ENCODE peak calls at places on chromosomes 2 and 18, in nine cellular contexts. S is fibroblast of lung, A is neuronal stem cell, X is keratinocyte, I is astrocyte, H is H1, N is endothelial cell of umbilical vein, E is OCI-LY7, M is Karpas-422. Q is an unnamed sample.

GRCh38 chr2:74417763-74418162 is 3.7 kb downstream of the C2orf81 start:
- DNase-seq in S (no peak), A (no peak), X (no peak), I (no peak), H (no peak), N (no peak), E (no peak), M (no peak), Q (no peak)

GRCh38 chr2:212831671-212832199 is 293.1 kb upstream of the ERBB4 start:
- DNase-seq in S (no peak), A (no peak), X (no peak), I (no peak), H (no peak), N (no peak), E (no peak), M (no peak), Q (no peak)

GRCh38 chr2:191264647-191265079 is 19.5 kb downstream of the MYO1B start:
- DNase-seq in S (peak), A (no peak), X (no peak), I (peak), H (no peak), N (no peak), E (no peak), M (no peak), Q (no peak)

GRCh38 chr2:57893347-57893746 is 153.3 kb upstream of the VRK2 start:
- DNase-seq in S (no peak), A (no peak), X (no peak), I (no peak), H (no peak), N (no peak), E (no peak), M (no peak), Q (no peak)

GRCh38 chr2:20145497-20146193 is 79.3 kb downstream of the SDC1 start:
- DNase-seq in S (no peak), A (no peak), X (no peak), I (no peak), H (no peak), N (no peak), E (no peak), M (no peak), Q (peak)

GRCh38 chr2:223944166-223944703 is 900 bp downstream of the WDFY1 start:
- DNase-seq in S (peak), A (peak), X (no peak), I (no peak), H (no peak), N (no peak), E (no peak), M (no peak), Q (peak)

GRCh38 chr2:215681799-215682594 is 246.1 kb upstream of the FN1 start:
- DNase-seq in S (no peak), A (no peak), X (no peak), I (no peak), H (no peak), N (no peak), E (no peak), M (no peak), Q (no peak)

GRCh38 chr18:9614401-9615279 is at the start of gene PPP4R1:
- DNase-seq in S (peak), A (peak), X (no peak), I (peak), H (peak), N (peak), E (peak), M (peak), Q (peak)

GRCh38 chr2:190904644-190905043 is 24.0 kb downstream of the GLS start:
- DNase-seq in S (no peak), A (no peak), X (no peak), I (peak), H (no peak), N (no peak), E (no peak), M (no peak), Q (no peak)

GRCh38 chr2:11281221-11281620 is 63.2 kb downstream of the ROCK2 start:
- DNase-seq in S (no peak), A (no peak), X (no peak), I (no peak), H (no peak), N (peak), E (no peak), M (no peak), Q (peak)

GRCh38 chr2:25073025-25073424 is 31.1 kb downstream of the EFR3B start:
- DNase-seq in S (no peak), A (no peak), X (no peak), I (no peak), H (no peak), N (no peak), E (no peak), M (no peak), Q (no peak)

GRCh38 chr2:172282944-172283343 is 144.4 kb upstream of the ITGA6 start:
- DNase-seq in S (peak), A (no peak), X (peak), I (peak), H (no peak), N (peak), E (no peak), M (no peak), Q (no peak)

GRCh38 chr2:203072371-203072770 is 57.7 kb downstream of the NBEAL1 start:
- DNase-seq in S (no peak), A (no peak), X (no peak), I (no peak), H (no peak), N (no peak), E (no peak), M (no peak), Q (no peak)

GRCh38 chr18:212780-213179 is 54.4 kb downstream of the USP14 start:
- DNase-seq in S (peak), A (no peak), X (no peak), I (no peak), H (no peak), N (no peak), E (peak), M (no peak), Q (no peak)

GRCh38 chr18:23585007-23585871 is 1.1 kb downstream of the NPC1 start:
- DNase-seq in S (no peak), A (no peak), X (no peak), I (peak), H (no peak), N (peak), E (peak), M (peak), Q (peak)

GRCh38 chr2:33552758-33553461 is 46.2 kb downstream of the FAM98A start:
- DNase-seq in S (peak), A (no peak), X (no peak), I (peak), H (no peak), N (peak), E (no peak), M (no peak), Q (no peak)

GRCh38 chr18:55651236-55651635 is 63.2 kb upstream of the TCF4 start:
- DNase-seq in S (no peak), A (no peak), X (no peak), I (no peak), H (no peak), N (no peak), E (no peak), M (peak), Q (no peak)

GRCh38 chr2:233964581-233964980 is 47.4 kb downstream of the TRPM8 start:
- DNase-seq in S (no peak), A (no peak), X (no peak), I (peak), H (no peak), N (no peak), E (no peak), M (no peak), Q (no peak)

GRCh38 chr18:32618501-32618985 is 147.9 kb upstream of the GAREM1 start:
- DNase-seq in S (no peak), A (no peak), X (no peak), I (no peak), H (no peak), N (no peak), E (no peak), M (no peak), Q (no peak)

GRCh38 chr2:121826036-121826435 is 70.6 kb downstream of the TSN start:
- DNase-seq in S (no peak), A (no peak), X (no peak), I (peak), H (no peak), N (no peak), E (no peak), M (no peak), Q (no peak)

GRCh38 chr2:12883911-12884310 is 167.2 kb downstream of the TRIB2 start:
- DNase-seq in S (no peak), A (no peak), X (no peak), I (peak), H (no peak), N (no peak), E (no peak), M (no peak), Q (peak)

GRCh38 chr2:54814367-54815155 is 91.1 kb downstream of the EML6 start:
- DNase-seq in S (no peak), A (no peak), X (no peak), I (no peak), H (no peak), N (no peak), E (no peak), M (no peak), Q (no peak)

GRCh38 chr18:79818631-79819030 is 20.9 kb downstream of the KCNG2 start:
- DNase-seq in S (no peak), A (no peak), X (no peak), I (no peak), H (no peak), N (no peak), E (no peak), M (no peak), Q (no peak)

GRCh38 chr18:23837591-23837990 is 148.3 kb downstream of the LAMA3 start:
- DNase-seq in S (peak), A (no peak), X (no peak), I (peak), H (no peak), N (peak), E (no peak), M (no peak), Q (no peak)

GRCh38 chr2:161033059-161033660 is 127.1 kb upstream of the TANK start:
- DNase-seq in S (no peak), A (no peak), X (no peak), I (no peak), H (no peak), N (no peak), E (no peak), M (no peak), Q (no peak)

GRCh38 chr2:138499684-138500083 is 1.9 kb upstream of the SPOPL start:
- DNase-seq in S (no peak), A (no peak), X (no peak), I (no peak), H (no peak), N (no peak), E (no peak), M (no peak), Q (no peak)

GRCh38 chr2:162636206-162636728 is 202.3 kb downstream of the KCNH7 start:
- DNase-seq in S (no peak), A (no peak), X (no peak), I (peak), H (no peak), N (no peak), E (no peak), M (no peak), Q (no peak)

GRCh38 chr2:189096769-189097447 is 82.7 kb downstream of the COL5A2 start:
- DNase-seq in S (peak), A (no peak), X (peak), I (peak), H (no peak), N (peak), E (no peak), M (no peak), Q (peak)

GRCh38 chr18:9188359-9189231 is 52.0 kb downstream of the ANKRD12 start:
- DNase-seq in S (no peak), A (no peak), X (no peak), I (no peak), H (no peak), N (peak), E (no peak), M (no peak), Q (no peak)

GRCh38 chr2:28552045-28552823 is 56.4 kb downstream of the PLB1 start:
- DNase-seq in S (peak), A (no peak), X (no peak), I (peak), H (no peak), N (no peak), E (no peak), M (no peak), Q (peak)

DNA sequence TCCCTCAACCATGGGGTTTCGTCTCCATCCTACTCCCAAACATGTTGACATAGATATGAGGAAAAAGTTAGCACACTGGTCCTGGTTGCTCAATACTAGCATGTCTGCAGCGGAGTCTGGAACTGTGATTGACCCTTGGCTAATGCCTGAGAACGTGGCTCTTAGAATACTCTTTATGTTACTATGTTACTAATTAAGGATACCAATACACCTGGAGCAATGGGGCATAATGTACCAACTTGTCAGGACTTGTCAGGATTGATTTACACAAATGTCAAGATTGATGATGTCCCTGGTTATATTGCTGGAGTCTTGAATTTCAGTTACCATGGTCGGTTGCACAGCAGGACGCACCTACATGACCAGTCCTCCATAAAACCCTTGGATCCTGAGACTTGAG is 810.9 kb downstream of the CPS1 start:
- DNase-seq in S (no peak), A (no peak), X (no peak), I (no peak), H (no peak), N (no peak), E (no peak), M (no peak), Q (no peak)
- H2AFZ ChIP-seq in S (no peak), A (peak), X (peak), I (peak), H (peak), N (no peak), E (peak), M (no peak), Q (no peak)

DNA sequence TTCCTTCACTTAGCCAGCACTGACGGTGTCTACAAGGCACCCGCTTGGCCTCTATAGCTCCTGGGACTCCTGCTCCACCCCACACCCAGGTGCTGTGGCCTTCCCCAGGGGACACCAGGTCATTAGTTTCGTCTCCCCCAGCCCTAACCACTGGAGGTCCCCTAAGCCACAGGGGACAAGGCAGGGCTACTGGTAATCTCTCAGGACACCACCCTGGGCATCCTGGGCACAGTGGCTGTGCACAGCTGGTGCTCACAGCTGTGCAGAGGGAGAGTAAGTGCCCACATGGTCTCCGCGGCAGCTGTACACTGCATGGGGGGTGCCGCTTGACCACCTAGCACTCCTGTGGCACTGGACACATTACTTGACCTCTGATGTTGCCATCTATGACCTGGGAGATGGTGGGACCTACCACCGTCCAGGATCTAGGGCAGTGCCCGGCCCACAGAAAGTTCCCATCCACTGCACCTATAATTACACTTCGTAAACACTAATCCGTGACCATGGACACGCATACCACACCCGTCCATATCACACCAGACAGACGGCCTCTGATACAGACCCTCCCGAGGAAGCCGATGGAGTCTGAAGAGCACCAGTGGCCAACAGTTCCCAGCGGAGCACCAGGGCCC is 133.9 kb downstream of the HDAC4 start:
- DNase-seq in S (no peak), A (no peak), X (no peak), I (no peak), H (no peak), N (no peak), E (peak), M (no peak), Q (no peak)
- H2AFZ ChIP-seq in S (peak), A (no peak), X (no peak), I (peak), H (no peak), N (no peak), E (no peak), M (peak), Q (no peak)

DNA sequence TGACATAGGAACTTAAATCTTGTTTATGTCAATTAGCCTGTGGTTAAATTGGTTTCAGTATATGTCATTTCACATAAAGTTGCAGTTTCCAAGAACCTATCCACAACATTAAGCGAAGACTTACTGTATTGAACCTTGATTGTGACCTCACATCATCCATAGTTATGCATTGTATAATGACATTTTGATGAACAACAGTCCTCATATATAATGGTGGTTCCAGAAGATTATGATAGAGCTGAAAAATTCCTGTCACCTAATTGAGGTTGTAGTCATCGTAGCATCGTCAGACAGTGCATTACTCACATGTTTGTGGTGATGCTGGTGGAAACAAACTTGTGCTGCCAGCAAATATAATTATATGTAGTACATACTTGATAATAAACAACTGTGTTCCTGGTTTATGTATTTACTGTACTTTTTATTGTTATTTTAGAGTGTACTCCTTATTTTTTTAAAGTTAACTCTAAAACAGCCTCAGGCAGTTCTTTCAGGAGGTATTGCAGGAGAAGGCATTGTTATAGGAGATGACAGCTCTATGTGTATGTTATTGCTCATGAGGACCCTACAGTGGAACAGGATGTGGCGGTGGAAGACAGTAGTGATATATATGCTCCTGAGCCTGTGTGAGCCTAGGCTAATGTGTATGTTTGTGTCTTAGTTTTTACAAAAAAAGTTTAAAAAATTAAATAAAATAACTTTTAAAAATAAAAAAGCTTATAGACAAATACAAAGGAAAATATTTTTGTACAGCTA is 56.6 kb downstream of the UBE2E3 start:
- DNase-seq in S (peak), A (no peak), X (peak), I (peak), H (no peak), N (no peak), E (no peak), M (no peak), Q (no peak)
- H2AFZ ChIP-seq in S (no peak), A (no peak), X (no peak), I (no peak), H (no peak), N (no peak), E (no peak), M (no peak), Q (no peak)

DNA sequence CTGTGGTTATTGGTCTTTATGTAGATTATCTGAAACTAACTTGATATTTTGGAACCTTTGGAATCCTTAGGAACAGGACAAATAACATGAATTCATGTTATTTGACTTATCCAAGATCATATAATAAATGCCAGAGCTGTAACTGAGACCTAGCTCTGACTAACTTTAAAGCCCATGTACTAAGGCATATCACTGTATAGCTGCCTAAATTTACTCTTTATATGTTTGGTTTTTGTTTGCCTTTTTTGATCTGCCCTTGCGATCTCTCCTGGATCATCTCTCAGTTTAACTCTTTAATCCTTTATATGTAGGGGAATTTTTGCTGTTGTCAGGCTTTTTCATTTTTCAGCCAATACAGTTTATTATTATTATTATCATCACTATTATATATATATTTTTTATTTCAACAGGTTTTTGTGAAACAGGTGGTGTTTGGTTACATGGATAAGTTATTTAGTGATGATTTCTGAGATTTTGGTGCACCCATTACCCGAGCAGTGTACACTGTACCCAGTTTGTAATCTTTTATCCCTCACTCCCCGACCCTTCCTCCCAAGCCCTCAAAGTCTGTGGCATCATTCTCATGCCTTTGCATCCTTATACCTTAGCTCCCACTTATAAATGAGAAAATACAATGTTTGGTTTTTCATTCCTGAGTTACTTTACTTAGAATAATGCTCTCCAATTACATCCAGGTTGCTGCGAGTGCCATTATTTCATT is 48.8 kb downstream of the APLF start:
- DNase-seq in S (no peak), A (no peak), X (no peak), I (no peak), H (no peak), N (no peak), E (no peak), M (no peak), Q (no peak)
- H2AFZ ChIP-seq in S (no peak), A (no peak), X (no peak), I (no peak), H (no peak), N (no peak), E (no peak), M (peak), Q (no peak)

DNA sequence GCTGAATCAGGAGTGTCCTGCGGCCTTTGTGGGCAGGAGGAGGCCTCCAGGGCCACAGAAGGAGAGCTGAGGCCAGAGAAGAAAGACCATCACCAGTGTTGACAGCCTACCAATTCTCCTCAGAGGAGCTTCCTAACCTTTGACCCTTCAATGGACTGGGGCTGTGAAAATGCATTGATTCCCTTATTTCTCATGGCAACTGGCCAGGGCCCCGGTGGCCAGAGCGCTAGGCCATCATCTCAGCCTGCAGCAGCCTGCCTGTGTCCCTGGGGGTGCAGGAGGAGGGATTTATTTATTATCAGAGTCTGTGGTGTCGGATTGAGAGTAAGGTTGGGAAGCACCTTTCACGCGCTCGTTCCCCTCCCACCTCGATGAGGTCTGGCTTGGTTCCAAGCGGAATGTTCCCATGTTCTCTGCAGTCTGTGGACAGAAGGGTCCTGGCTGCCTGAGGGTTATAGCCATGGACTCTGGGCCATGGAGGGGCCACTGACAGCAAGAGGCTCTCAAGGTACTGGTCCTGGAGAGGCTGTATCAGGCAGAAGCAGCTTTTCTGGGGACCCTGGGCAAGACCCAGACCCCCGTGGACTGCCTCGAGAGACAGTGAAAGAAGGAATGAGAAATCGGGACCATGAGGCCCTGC is 53.8 kb downstream of the CYP27C1 start:
- DNase-seq in S (no peak), A (no peak), X (no peak), I (no peak), H (no peak), N (no peak), E (no peak), M (no peak), Q (no peak)
- H2AFZ ChIP-seq in S (no peak), A (no peak), X (no peak), I (no peak), H (no peak), N (no peak), E (no peak), M (no peak), Q (no peak)

Q was measured in PC-9.